ENCODE peak calls at places on chromosomes 12 and 14, in four cellular contexts. I, P, N and F are unnamed samples.

GRCh38 chr12:91576432-91576831 is 393.8 kb upstream of the DCN start:
- DNase-seq in I (no peak), P (no peak), N (no peak), F (no peak)

GRCh38 chr12:108284163-108284562 is 54.9 kb downstream of the CMKLR1 start:
- DNase-seq in I (no peak), P (no peak), N (no peak), F (no peak)

GRCh38 chr12:53221203-53222076 is 10.6 kb downstream of the RARG start:
- DNase-seq in I (peak; percentile 70), P (peak; percentile 88), N (peak; percentile 47), F (peak; percentile 44)

GRCh38 chr12:47276253-47277070 is 196.7 kb upstream of the AMIGO2 start:
- DNase-seq in I (peak; percentile 59), P (no peak), N (peak; percentile 87), F (no peak)

GRCh38 chr12:69096669-69097364 is 142.6 kb upstream of the CPSF6 start:
- DNase-seq in I (no peak), P (no peak), N (peak; percentile 62), F (peak; percentile 65)

GRCh38 chr12:57627504-57628279 is 5.3 kb downstream of the B4GALNT1 start:
- DNase-seq in I (no peak), P (no peak), N (no peak), F (no peak)

GRCh38 chr12:116954700-116955381 is 44.1 kb downstream of the FBXW8 start:
- DNase-seq in I (peak; percentile 46), P (peak; percentile 79), N (no peak), F (peak; percentile 9)

GRCh38 chr12:119781804-119782203 is 95.3 kb downstream of the CIT start:
- DNase-seq in I (no peak), P (no peak), N (no peak), F (no peak)

GRCh38 chr12:12441891-12442461 is 85.1 kb downstream of the BORCS5 start:
- DNase-seq in I (no peak), P (no peak), N (peak; percentile 50), F (peak; percentile 59)

GRCh38 chr14:52000631-52001030 is 11.3 kb downstream of the RTRAF start:
- DNase-seq in I (no peak), P (no peak), N (no peak), F (no peak)

GRCh38 chr12:27865421-27865820 is 85.4 kb upstream of the MANSC4 start:
- DNase-seq in I (no peak), P (no peak), N (peak; percentile 77), F (peak; percentile 72)

GRCh38 chr12:27864521-27864920 is 84.5 kb upstream of the MANSC4 start:
- DNase-seq in I (no peak), P (no peak), N (no peak), F (no peak)

GRCh38 chr12:27861428-27862167 is 81.6 kb upstream of the MANSC4 start:
- DNase-seq in I (peak; percentile 42), P (peak; percentile 49), N (peak; percentile 58), F (peak; percentile 62)

DNA sequence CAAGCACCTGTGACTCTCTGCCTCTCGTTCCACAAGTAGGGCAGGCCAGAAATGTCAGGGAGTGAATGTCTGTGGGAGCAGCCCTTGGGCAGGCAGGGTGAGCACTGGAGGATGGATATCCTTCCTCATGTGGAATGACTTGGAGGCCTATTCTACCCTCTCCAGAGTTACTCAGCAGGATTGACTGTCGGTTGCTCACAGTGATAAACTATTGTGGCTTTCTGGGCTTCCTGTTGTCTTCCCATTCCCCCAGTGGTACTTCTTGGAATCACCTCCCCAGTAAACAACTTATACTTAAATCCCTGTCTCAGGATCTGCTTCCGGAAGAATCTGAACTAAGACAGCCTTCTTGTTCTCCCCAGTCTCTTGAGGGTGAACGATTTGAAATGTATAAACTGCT is 79.6 kb upstream of the MANSC4 start:
- DNase-seq in I (no peak), P (no peak), N (no peak), F (no peak)
- TF ChIP-seq CTCF in I (no peak), P (no peak), N (no peak), F (no peak)

GRCh38 chr12:131452444-131452860 is 258.4 kb upstream of the SFSWAP start:
- DNase-seq in I (no peak), P (no peak), N (no peak), F (no peak)
- H3K4me3 ChIP-seq in I (no peak overlapping the region), P (no peak overlapping the region), N (no peak overlapping the region), F (no peak overlapping the region)

DNA sequence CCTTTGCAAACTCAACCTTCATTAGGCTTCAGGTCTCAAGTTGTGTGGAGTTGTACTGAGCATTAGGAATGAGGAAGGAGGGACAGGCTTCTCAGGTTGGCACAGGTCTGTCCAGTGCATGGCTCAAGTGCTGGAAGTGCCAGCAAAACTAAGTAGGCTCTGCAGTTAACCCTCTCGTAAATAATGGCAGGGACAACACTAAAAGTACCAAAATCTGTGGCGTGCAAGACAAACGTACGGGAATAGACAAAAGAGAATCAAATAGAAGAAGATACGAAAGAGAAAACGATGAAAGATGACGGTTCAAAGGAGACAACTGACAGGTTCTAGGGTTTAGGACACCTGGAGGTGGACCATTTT is 612 bp downstream of the TRAPPC6B start:
- DNase-seq in I (peak; percentile 51), P (no peak), N (no peak), F (peak; percentile 16)
- TF ChIP-seq CTCF in I (no peak), P (no peak), N (no peak), F (no peak)

GRCh38 chr14:61322011-61322798 is 826 bp downstream of the PRKCH start:
- DNase-seq in I (peak; percentile 68), P (peak; percentile 45), N (no peak), F (no peak)
- H3K4me3 ChIP-seq in I (peak overlapping the region; percentile 99), P (peak overlapping the region; percentile 34), N (peak overlapping the region; percentile 70), F (peak overlapping the region; percentile 57)

DNA sequence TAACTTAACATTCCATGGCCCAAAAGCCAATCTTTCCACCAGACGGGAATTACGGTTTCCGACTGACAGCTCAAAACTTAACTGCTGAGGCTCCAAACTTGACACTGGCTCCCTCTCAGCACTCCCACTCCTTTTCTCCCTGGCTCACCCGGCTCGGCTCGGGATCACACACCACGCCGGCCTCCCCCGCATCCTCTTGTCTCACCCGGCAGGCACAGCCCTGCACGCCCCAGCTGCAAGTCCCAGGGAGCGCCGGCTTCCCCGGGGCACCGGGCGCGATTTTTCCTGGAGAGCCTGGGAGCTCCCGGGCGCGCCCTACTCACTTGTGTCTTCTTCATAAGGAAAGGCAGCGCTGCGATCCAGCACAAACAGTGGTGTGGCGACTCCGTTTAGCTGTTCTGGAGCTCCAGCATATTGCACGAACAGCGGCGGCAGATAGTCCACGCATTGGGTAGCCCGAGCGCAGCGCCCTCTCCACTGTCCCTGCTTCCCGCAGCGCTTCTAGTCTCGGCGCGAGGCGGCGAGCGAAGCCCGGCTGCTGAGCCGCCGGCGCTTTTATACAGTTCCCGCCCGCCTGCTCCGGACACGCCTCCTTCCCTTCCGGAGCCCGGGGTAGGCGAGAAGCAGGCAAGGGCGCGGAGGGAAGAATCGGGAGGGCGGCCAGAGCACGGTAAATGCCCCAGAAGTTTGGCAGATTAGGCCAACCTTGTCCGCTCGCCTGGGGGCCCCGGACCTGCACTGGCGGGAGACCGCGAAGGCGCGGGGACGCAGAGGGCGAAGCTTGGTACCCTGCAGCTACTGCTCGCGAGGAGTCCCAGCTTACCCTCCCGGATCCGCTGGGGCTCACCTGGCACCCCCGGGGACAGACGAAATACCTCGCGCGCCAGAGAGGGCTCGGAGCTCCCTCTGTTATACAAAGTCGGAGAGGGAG is at the start of gene KITLG:
- DNase-seq in I (peak; percentile 85), P (peak; percentile 89), N (peak; percentile 91), F (peak; percentile 88)
- TF ChIP-seq CTCF in I (peak; percentile 15), P (no peak), N (peak; percentile 42), F (peak; percentile 44)

DNA sequence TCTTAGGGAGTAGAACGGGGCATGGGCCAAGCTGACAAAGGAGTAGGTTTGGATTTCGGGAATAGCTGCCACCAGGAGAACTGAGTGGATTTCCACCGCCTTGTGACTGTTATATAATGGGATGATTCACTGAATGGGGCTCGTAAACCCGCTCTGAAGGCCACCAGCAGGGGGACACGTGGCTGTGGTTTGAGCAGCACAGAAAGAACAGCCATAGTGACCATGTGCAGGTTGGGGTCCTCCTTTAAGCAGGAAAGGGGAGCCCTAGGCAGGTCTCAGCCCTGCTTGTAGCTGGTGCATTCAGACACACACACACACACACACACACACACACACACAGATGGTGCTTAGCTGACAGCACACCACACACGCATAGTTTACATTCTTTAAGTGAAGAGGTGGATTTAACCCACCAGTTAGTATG is 8.6 kb upstream of the ASB2 start:
- DNase-seq in I (no peak), P (peak; percentile 45), N (peak; percentile 59), F (peak; percentile 69)
- H3K4me3 ChIP-seq in I (no peak overlapping the region), P (no peak overlapping the region), N (no peak overlapping the region), F (no peak overlapping the region)

DNA sequence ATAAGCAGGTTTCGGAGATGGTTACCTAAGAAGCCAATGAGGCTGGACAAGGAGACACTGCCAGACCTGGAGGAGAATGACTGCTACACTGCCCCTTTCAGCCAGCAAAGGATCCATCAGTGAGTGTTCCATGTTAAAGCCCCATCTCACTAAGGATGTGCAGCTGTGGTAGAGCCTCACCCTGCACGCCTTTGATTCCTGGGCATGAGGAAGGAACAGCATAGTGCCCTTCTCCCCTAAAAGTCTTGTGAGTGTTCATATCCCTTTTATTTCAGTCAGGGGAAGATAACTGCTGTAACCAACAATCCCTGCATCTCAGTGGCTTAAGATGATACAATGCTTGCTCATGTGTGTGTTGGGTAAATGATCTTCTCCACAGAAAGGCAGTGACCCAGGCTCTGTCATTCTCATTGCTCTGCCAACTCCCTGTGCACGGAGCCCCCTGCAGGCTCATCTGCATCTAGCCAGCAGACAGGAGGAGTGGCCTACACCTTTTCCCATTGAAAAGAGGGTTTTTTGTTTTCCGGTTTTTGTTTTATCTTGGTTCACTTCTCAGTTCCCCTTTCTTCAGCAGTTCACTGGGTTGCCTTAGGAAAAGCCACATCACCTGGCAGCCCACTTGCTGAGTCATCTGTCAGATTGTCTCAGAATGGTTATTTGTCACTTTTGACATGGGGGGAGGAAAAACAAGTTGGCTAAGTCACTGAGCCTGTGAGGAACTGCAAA is 193.1 kb downstream of the ANO4 start:
- DNase-seq in I (no peak), P (peak; percentile 41), N (peak; percentile 62), F (peak; percentile 62)
- TF ChIP-seq CTCF in I (no peak), P (no peak), N (peak; percentile 69), F (peak; percentile 57)

GRCh38 chr14:105855893-105856675 is 329.7 kb downstream of the TMEM121 start:
- DNase-seq in I (no peak), P (peak; percentile 19), N (no peak), F (no peak)
- H3K4me3 ChIP-seq in I (no peak overlapping the region), P (no peak overlapping the region), N (no peak overlapping the region), F (no peak overlapping the region)

GRCh38 chr12:127822743-127823433 is 444.1 kb upstream of the TMEM132C start:
- DNase-seq in I (no peak), P (no peak), N (no peak), F (peak; percentile 35)

GRCh38 chr12:127819066-127819465 is 447.9 kb upstream of the TMEM132C start:
- DNase-seq in I (no peak), P (no peak), N (no peak), F (peak; percentile 22)

GRCh38 chr12:127823801-127824200 is 443.2 kb upstream of the TMEM132C start:
- DNase-seq in I (no peak), P (no peak), N (no peak), F (no peak)

DNA sequence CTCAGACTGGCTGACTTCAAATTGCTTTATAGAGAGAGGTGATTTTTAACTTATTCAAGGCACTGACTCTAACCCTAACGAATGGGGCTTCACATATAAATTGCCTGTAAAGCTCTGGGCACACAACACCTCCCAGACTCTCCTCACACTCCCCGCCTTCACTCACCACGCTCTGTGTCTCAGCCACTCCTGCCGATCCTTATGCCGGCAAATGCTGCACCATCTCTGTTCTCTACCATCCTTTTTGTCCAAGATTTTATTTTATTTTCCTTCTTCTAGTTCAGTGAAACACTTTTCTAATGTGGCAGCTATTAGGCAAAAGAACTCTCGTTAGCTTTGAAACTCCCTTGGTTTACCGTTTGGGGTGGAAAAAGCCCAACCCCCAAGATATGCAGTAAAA is 446.1 kb upstream of the TMEM132C start:
- DNase-seq in I (no peak), P (no peak), N (no peak), F (no peak)
- TF ChIP-seq CTCF in I (no peak), P (no peak), N (no peak), F (no peak)

GRCh38 chr14:77240336-77240915 is 30.6 kb downstream of the NGB start:
- DNase-seq in I (no peak), P (no peak), N (no peak), F (no peak)
- H3K4me3 ChIP-seq in I (no peak overlapping the region), P (no peak overlapping the region), N (no peak overlapping the region), F (no peak overlapping the region)